ENCODE peak calls at places on chromosome 2, in seven cellular contexts. W, P, L, M, N, I and G are unnamed samples.

GRCh38 chr2:207734636-207735512 is 23.4 kb downstream of the CCNYL1 start:
- DNase-seq in L (no peak), W (no peak), I (no peak), P (no peak), M (no peak), N (no peak), G (no peak)

GRCh38 chr2:203492965-203493364 is 42.1 kb downstream of the RAPH1 start:
- DNase-seq in M (peak; percentile 57), L (no peak), N (no peak), I (no peak), W (no peak), P (no peak), G (no peak)

GRCh38 chr2:48914477-48915077 is 159.1 kb upstream of the LHCGR start:
- DNase-seq in W (no peak), I (no peak), L (no peak), P (no peak), N (no peak), M (no peak), G (no peak)

GRCh38 chr2:180625006-180625844 is 355.2 kb upstream of the UBE2E3 start:
- DNase-seq in L (peak; percentile 59), N (no peak), P (no peak), M (peak; percentile 93), W (no peak), I (no peak), G (no peak)

GRCh38 chr2:239609583-239610310 is 208.9 kb upstream of the HDAC4 start:
- DNase-seq in M (no peak), W (no peak), P (no peak), L (no peak), I (no peak), N (no peak), G (no peak)

GRCh38 chr2:221100467-221101089 is 471.5 kb downstream of the EPHA4 start:
- DNase-seq in P (no peak), I (no peak), W (no peak), M (no peak), N (no peak), L (no peak), G (peak; percentile 13)

GRCh38 chr2:15363142-15363541 is 198.0 kb downstream of the NBAS start:
- DNase-seq in N (no peak), M (peak; percentile 57), W (no peak), L (no peak), P (no peak), I (no peak), G (no peak)

GRCh38 chr2:134367915-134368911 is 114.3 kb downstream of the MGAT5 start:
- DNase-seq in P (no peak), L (peak; percentile 87), M (no peak), I (no peak), W (no peak), N (no peak), G (peak; percentile 65)

GRCh38 chr2:40814621-40815020 is 362.7 kb upstream of the SLC8A1 start:
- DNase-seq in L (peak; percentile 6), I (no peak), W (no peak), P (no peak), M (no peak), N (no peak), G (no peak)

GRCh38 chr2:69538872-69539548 is 101.8 kb upstream of the NFU1 start:
- DNase-seq in M (peak; percentile 36), N (no peak), L (no peak), W (no peak), I (no peak), P (no peak), G (no peak)